ENCODE peak calls at places on chromosomes 3 and 15, in ten cellular contexts. A is PC-3, J is PC-9, X is adipocyte, M is upper lobe of right lung, U is Panc1, I is ovary, Q is right cardiac atrium, L is H1, R is neuronal stem cell. Y is an unnamed sample. For H3K9me3, the result is how much of the 10 kb centered on the place peaks cover.

GRCh38 chr3:12138044-12138443 is 20.7 kb downstream of the TIMP4 start:
- DNase-seq in J (peak), R (peak), M (no peak), Q (peak), L (no peak), X (peak), U (no peak), A (peak), I (no peak), Y (peak)

GRCh38 chr3:29137601-29138000 is 143.3 kb upstream of the RBMS3 start:
- DNase-seq in U (no peak), M (no peak), Q (no peak), J (no peak), I (no peak), X (no peak), L (no peak), R (no peak), A (peak), Y (no peak)

GRCh38 chr3:14473411-14473891 is 66.7 kb downstream of the GRIP2 start:
- DNase-seq in U (no peak), A (no peak), X (no peak), M (no peak), I (peak), J (no peak), Q (no peak), R (no peak), L (no peak), Y (no peak)

GRCh38 chr3:46006646-46007045 is 11.0 kb upstream of the FYCO1 start:
- DNase-seq in M (no peak), L (no peak), I (no peak), A (peak), X (peak), Q (no peak), R (no peak), U (no peak), J (no peak), Y (no peak)

GRCh38 chr3:76198086-76198485 is 412.7 kb upstream of the ZNF717 start:
- DNase-seq in R (no peak), J (no peak), Q (no peak), I (no peak), U (no peak), L (peak), A (no peak), M (no peak), X (no peak), Y (no peak)

GRCh38 chr3:16064660-16065414 is 109.6 kb upstream of the GALNT15 start:
- DNase-seq in I (peak), Q (peak), X (peak), R (no peak), J (no peak), U (no peak), L (no peak), M (no peak), A (peak), Y (peak)

GRCh38 chr3:124119056-124119721 is 127.3 kb upstream of the ROPN1 start:
- DNase-seq in X (peak), R (no peak), I (no peak), J (no peak), M (no peak), A (peak), Q (no peak), L (no peak), U (no peak), Y (peak)

GRCh38 chr3:7309707-7310106 is 448.8 kb downstream of the GRM7 start:
- DNase-seq in L (no peak), I (peak), R (no peak), U (no peak), M (no peak), A (no peak), X (no peak), J (no peak), Q (peak), Y (peak)

GRCh38 chr3:181487236-181487978 is 224.3 kb upstream of the SOX2 start:
- DNase-seq in M (no peak), A (no peak), L (no peak), Q (no peak), I (no peak), R (no peak), U (no peak), J (no peak), X (no peak), Y (no peak)

GRCh38 chr3:10693457-10693856 is 122.6 kb upstream of the SLC6A11 start:
- DNase-seq in U (no peak), R (no peak), M (no peak), Q (no peak), X (peak), I (no peak), A (peak), L (no peak), J (no peak), Y (no peak)

GRCh38 chr3:37925157-37925556 is 63.5 kb downstream of the CTDSPL start:
- DNase-seq in U (no peak), M (no peak), R (no peak), A (no peak), Q (no peak), X (no peak), L (no peak), I (no peak), J (no peak), Y (no peak)

GRCh38 chr3:88219138-88219792 is 69.5 kb downstream of the C3orf38 start:
- DNase-seq in I (peak), J (peak), A (peak), U (no peak), L (no peak), R (peak), M (no peak), X (peak), Q (peak), Y (peak)

GRCh38 chr3:55574671-55575070 is 87.6 kb upstream of the WNT5A start:
- DNase-seq in I (no peak), M (no peak), L (no peak), X (no peak), U (no peak), A (no peak), J (no peak), R (no peak), Q (no peak), Y (no peak)

GRCh38 chr15:101464246-101464998 is 25.1 kb downstream of the PCSK6 start:
- DNase-seq in L (no peak), U (no peak), I (no peak), M (no peak), X (no peak), J (no peak), A (no peak), Q (no peak), R (no peak), Y (no peak)

GRCh38 chr3:81406318-81406717 is 355.1 kb downstream of the GBE1 start:
- DNase-seq in A (peak), Q (no peak), J (no peak), R (no peak), X (no peak), U (no peak), L (no peak), M (no peak), I (no peak), Y (no peak)

GRCh38 chr3:31659246-31659645 is 126.5 kb downstream of the STT3B start:
- DNase-seq in Q (no peak), M (no peak), R (no peak), J (no peak), X (no peak), I (no peak), L (no peak), A (no peak), U (no peak), Y (no peak)

GRCh38 chr15:100940785-100941379 is 21.7 kb downstream of the LRRK1 start:
- DNase-seq in L (no peak), I (no peak), Q (no peak), J (no peak), M (no peak), U (no peak), A (no peak), R (no peak), X (no peak), Y (no peak)

GRCh38 chr15:69394556-69395282 is 19.4 kb upstream of the KIF23 start:
- DNase-seq in A (peak), J (peak), M (peak), Q (peak), U (peak), L (peak), X (peak), I (peak), R (peak), Y (peak)

GRCh38 chr3:124084398-124084881 is 92.5 kb upstream of the ROPN1 start:
- DNase-seq in L (no peak), J (no peak), A (no peak), Q (no peak), X (peak), R (no peak), I (no peak), U (no peak), M (no peak), Y (no peak)

GRCh38 chr3:37494206-37494605 is 319.8 kb upstream of the LRRFIP2 start:
- DNase-seq in R (no peak), I (no peak), J (no peak), U (no peak), X (no peak), L (no peak), Q (peak), A (no peak), M (no peak), Y (no peak)

GRCh38 chr3:125013095-125013494 is 42.7 kb downstream of the HEG1 start:
- DNase-seq in L (no peak), M (no peak), U (no peak), A (no peak), Q (no peak), X (no peak), J (no peak), I (no peak), R (no peak), Y (no peak)

GRCh38 chr3:147699175-147699838 is 290.1 kb downstream of the ZIC1 start:
- DNase-seq in U (no peak), Q (no peak), M (no peak), R (no peak), L (no peak), A (peak), X (peak), I (no peak), J (no peak), Y (no peak)

GRCh38 chr3:31710123-31710841 is 177.6 kb downstream of the STT3B start:
- DNase-seq in X (no peak), J (no peak), R (no peak), U (no peak), Q (no peak), M (no peak), A (no peak), L (no peak), I (peak), Y (no peak)

GRCh38 chr3:36868614-36869436 is 76.0 kb downstream of the TRANK1 start:
- DNase-seq in J (peak), A (peak), X (peak), U (peak), R (peak), L (peak), Q (no peak), M (no peak), I (peak), Y (no peak)

GRCh38 chr3:190811775-190812480 is 50.6 kb downstream of the GMNC start:
- DNase-seq in R (peak), M (no peak), Q (peak), I (no peak), U (peak), A (peak), L (peak), X (peak), J (peak), Y (peak)

GRCh38 chr15:42133892-42134502 is 22.4 kb downstream of the PLA2G4F start:
- DNase-seq in J (peak), X (peak), L (peak), A (peak), U (peak), Q (no peak), R (no peak), I (no peak), M (peak), Y (peak)

GRCh38 chr3:132253262-132253878 is 63.8 kb upstream of the ACP3 start:
- DNase-seq in L (no peak), J (peak), I (no peak), U (peak), A (peak), M (no peak), Q (no peak), R (peak), X (peak), Y (no peak)

GRCh38 chr3:47910777-47911440 is 105.3 kb downstream of the MAP4 start:
- DNase-seq in J (peak), A (peak), Q (no peak), U (peak), R (no peak), X (peak), L (peak), I (no peak), M (no peak), Y (peak)

GRCh38 chr15:43877371-43877770 is 50.6 kb downstream of the WDR76 start:
- DNase-seq in A (no peak), Q (no peak), I (no peak), L (no peak), M (no peak), U (no peak), R (no peak), J (no peak), X (no peak), Y (no peak)

GRCh38 chr3:12224181-12225147 is 64.4 kb upstream of the PPARG start:
- DNase-seq in U (no peak), L (no peak), X (no peak), Q (peak), R (no peak), I (no peak), A (peak), M (no peak), J (no peak), Y (peak)

GRCh38 chr3:58630081-58630709 is 36.4 kb downstream of the FAM3D start:
- DNase-seq in U (peak), X (peak), L (peak), I (peak), Q (peak), M (no peak), A (peak), J (peak), R (peak), Y (peak)

GRCh38 chr15:58805095-58805494 is 34.0 kb downstream of the MINDY2 start:
- DNase-seq in J (no peak), Q (no peak), U (no peak), X (peak), L (no peak), I (no peak), R (no peak), M (no peak), A (no peak), Y (no peak)

GRCh38 chr15:67042490-67043181 is 22.8 kb upstream of the SMAD3 start:
- DNase-seq in U (no peak), Q (no peak), A (no peak), J (no peak), L (no peak), M (no peak), X (no peak), R (no peak), I (no peak), Y (no peak)

GRCh38 chr3:115108614-115109013 is 38.5 kb downstream of the ZBTB20 start:
- DNase-seq in R (no peak), U (no peak), I (no peak), L (no peak), J (no peak), X (no peak), Q (no peak), M (no peak), A (peak), Y (no peak)

GRCh38 chr3:115110830-115111229 is 36.3 kb downstream of the ZBTB20 start:
- DNase-seq in U (no peak), M (no peak), R (no peak), A (no peak), J (no peak), Q (no peak), I (no peak), X (no peak), L (no peak), Y (no peak)

GRCh38 chr3:115111632-115112031 is 35.5 kb downstream of the ZBTB20 start:
- DNase-seq in M (no peak), A (no peak), X (peak), Q (no peak), L (no peak), U (no peak), R (no peak), I (no peak), J (no peak), Y (no peak)

GRCh38 chr3:115113367-115113766 is 33.7 kb downstream of the ZBTB20 start:
- DNase-seq in J (no peak), X (peak), U (no peak), M (no peak), I (no peak), Q (no peak), R (no peak), L (no peak), A (no peak), Y (peak)
- H3K4me3 ChIP-seq in J (no peak), X (no peak), U (no peak), M (no peak), I (no peak), Q (no peak), R (no peak), L (no peak), A (no peak), Y (no peak)

GRCh38 chr3:1251282-1252060 is 158.6 kb downstream of the CNTN6 start:
- DNase-seq in Q (no peak), U (no peak), X (no peak), R (no peak), I (no peak), L (no peak), M (no peak), J (no peak), A (no peak), Y (peak)
- H3K9me3 ChIP-seq in Q (under half), U (under half), X (under half), R (under half), I (under half), L (under half), M (under half), J (under half), A (under half), Y (under half)

GRCh38 chr3:52444860-52445793 is at the start of gene SEMA3G:
- DNase-seq in Q (peak), L (peak), A (peak), U (no peak), J (peak), X (peak), I (no peak), M (peak), R (no peak), Y (peak)
- H3K4me3 ChIP-seq in Q (no peak), L (no peak), A (no peak), U (no peak), J (no peak), X (peak), I (no peak), M (peak), R (peak), Y (no peak)

GRCh38 chr15:99618941-99619411 is 53.2 kb downstream of the MEF2A start:
- DNase-seq in A (peak), J (no peak), R (no peak), U (no peak), M (no peak), X (no peak), Q (no peak), L (no peak), I (no peak), Y (peak)
- H3K9me3 ChIP-seq in A (under half), J (under half), R (under half), U (under half), M (under half), X (under half), Q (under half), L (under half), I (under half), Y (under half)

DNA sequence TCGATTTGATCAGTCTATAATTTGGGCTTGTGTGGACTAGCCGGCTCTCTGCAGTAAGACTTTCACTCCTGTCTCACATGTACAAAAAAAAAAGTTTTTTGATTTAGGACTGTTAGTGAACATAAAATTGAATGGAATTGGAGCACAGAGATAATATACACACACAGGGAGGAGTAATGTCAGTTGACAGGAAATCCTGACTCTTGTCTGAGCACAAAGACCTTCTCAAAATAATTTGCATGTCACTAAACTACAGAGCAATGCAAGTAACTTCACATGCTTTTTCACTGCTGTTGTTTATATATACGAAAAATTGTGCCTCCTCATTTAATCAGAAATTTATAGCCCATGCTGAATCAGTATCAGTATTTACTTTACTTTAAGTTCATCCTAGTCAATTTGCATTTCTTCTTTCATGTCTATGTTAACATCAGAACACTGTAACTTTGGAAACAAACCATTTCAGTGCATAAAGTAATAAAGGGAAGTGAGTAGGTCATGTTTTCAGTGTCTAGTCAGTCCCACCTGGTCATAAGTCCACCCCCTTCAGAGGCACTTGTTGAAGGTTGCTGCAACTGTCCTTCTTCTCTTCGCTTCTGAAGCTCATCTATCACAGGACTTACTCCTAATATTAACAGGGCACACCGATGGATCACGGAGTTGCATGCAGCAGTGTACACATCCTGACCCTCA is 115.8 kb downstream of the FBXL22 start:
- DNase-seq in J (no peak), R (no peak), L (no peak), X (no peak), A (no peak), U (no peak), M (no peak), Q (no peak), I (no peak), Y (no peak)
- H3K4me3 ChIP-seq in J (no peak), R (no peak), L (no peak), X (no peak), A (no peak), U (no peak), M (no peak), Q (no peak), I (no peak), Y (no peak)

Y was measured in MG63.